ENCODE peak calls at places on chromosomes 4 and X, in four cellular contexts. R is HepG2, Y is GM12878, U is K562. G is an unnamed sample.

GRCh38 chrX:133390647-133391046 is 24.6 kb downstream of the GPC4 start:
- DNase-seq in Y (no peak), R (no peak), U (no peak), G (no peak)

GRCh38 chr4:173506780-173507211 is 23.2 kb downstream of the HAND2 start:
- DNase-seq in U (no peak), Y (no peak), R (no peak), G (no peak)

GRCh38 chr4:127997534-127998388 is 32.6 kb downstream of the ABHD18 start:
- DNase-seq in U (no peak), Y (peak), R (no peak), G (peak)

GRCh38 chr4:47837582-47838294 is at the start of gene CORIN:
- DNase-seq in R (no peak), U (no peak), Y (no peak), G (no peak)

GRCh38 chr4:10160280-10160856 is 43.8 kb upstream of the WDR1 start:
- DNase-seq in Y (no peak), U (peak), R (peak), G (peak)

GRCh38 chr4:188297873-188298272 is 158.6 kb downstream of the TRIML1 start:
- DNase-seq in R (no peak), U (no peak), Y (no peak), G (no peak)

GRCh38 chr4:54800831-54801530 is 143.2 kb downstream of the KIT start:
- DNase-seq in U (no peak), Y (no peak), R (no peak), G (no peak)

GRCh38 chr4:126097155-126097554 is 782.4 kb downstream of the FAT4 start:
- DNase-seq in U (no peak), R (no peak), Y (no peak), G (no peak)

GRCh38 chrX:72019487-72019886 is 108.8 kb downstream of the NHSL2 start:
- DNase-seq in R (no peak), Y (no peak), U (no peak), G (no peak)

GRCh38 chr4:71415491-71415890 is 76.7 kb downstream of the SLC4A4 start:
- DNase-seq in R (no peak), U (no peak), Y (no peak), G (no peak)

GRCh38 chr4:118756958-118757357 is 71.8 kb downstream of the METTL14 start:
- DNase-seq in U (no peak), R (no peak), Y (no peak), G (no peak)

GRCh38 chr4:1244081-1244977 is 4.6 kb downstream of the CTBP1 start:
- DNase-seq in Y (no peak), R (no peak), U (peak), G (no peak)

GRCh38 chr4:13980317-13980716 is 352.8 kb upstream of the BOD1L1 start:
- DNase-seq in R (no peak), U (no peak), Y (no peak), G (no peak)

GRCh38 chr4:133186210-133186609 is 37.1 kb downstream of the PCDH10 start:
- DNase-seq in Y (no peak), R (no peak), U (no peak), G (no peak)

GRCh38 chr4:15451866-15452765 is 17.6 kb upstream of the CC2D2A start:
- DNase-seq in R (no peak), Y (no peak), U (no peak), G (peak)

GRCh38 chr4:140353836-140354235 is 19.6 kb upstream of the SCOC start:
- DNase-seq in R (no peak), U (no peak), Y (no peak), G (no peak)

GRCh38 chr4:25376754-25377571 is at the start of gene ANAPC4:
- DNase-seq in Y (peak), U (peak), R (peak), G (peak)

GRCh38 chrX:32408389-32408788 is 803.0 kb downstream of the DMD start:
- DNase-seq in Y (no peak), U (no peak), R (no peak), G (no peak)

GRCh38 chrX:152573866-152574265 is 63.8 kb upstream of the GABRQ start:
- DNase-seq in R (no peak), Y (no peak), U (no peak), G (no peak)

DNA sequence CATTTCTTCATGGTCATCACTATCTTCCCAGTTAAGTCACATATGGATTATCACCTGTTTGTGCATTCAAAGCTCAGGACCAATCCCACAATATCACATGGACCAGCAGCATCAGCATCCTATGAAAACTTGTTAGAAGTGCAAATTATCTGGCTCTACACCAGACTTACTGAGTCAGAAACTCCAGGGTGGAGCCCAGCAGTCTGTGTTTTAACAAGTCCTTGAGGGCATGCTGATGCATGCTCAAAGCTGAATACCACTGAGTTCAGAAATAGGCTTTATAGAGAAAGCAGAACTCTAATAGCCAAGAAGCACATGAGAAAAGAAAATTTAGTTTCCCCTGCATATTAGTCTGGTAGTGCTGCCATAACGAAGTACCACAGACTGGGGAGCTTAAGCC is 62.4 kb upstream of the GABRQ start:
- DNase-seq in U (no peak), Y (no peak), R (no peak), G (no peak)
- TF ChIP-seq CHD4 in U (no peak), Y (no peak), R (no peak), G (no peak)

DNA sequence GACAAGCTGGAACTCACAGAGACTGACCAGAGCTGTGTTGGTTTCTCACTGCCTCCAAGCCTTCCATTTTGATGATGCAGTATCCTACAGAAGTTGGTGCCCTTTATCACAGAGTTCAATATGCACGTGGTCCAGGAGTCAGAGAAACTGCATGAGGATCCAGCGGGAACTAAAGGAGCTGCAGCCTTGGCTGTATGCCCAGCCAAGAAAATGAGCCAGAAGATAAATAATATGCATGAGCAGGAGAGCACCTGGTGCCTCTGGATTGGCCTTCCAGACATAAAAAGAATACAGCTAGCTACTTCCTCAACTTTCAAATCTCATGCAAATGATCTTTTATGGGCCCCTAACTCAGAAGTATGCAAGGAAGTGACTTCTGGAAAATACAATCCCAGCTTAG is 44.3 kb upstream of the DCLK2 start:
- DNase-seq in U (no peak), R (no peak), Y (no peak), G (no peak)
- TF ChIP-seq CHD4 in U (no peak), R (no peak), Y (no peak), G (no peak)

DNA sequence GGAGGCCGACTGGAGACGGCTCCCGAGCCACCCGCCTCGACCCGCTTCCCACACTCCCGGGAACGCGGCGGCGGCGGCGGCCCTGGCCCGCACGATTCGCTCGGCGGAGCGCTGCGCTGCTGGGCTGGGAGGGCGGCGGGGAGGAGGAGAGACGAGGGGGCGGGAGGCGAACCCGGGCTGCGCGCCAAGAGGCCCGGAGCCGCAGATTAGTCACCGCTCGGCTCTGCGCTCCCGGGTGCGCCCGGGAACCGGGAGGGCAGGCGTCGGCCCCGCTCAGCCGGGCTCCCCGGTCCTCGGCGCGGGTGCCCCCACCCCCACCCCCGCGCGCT is 11.2 kb upstream of the BCOR start:
- DNase-seq in Y (no peak), U (peak), R (no peak), G (peak)
- TF ChIP-seq CHD4 in Y (no peak), U (no peak), R (no peak), G (no peak)

DNA sequence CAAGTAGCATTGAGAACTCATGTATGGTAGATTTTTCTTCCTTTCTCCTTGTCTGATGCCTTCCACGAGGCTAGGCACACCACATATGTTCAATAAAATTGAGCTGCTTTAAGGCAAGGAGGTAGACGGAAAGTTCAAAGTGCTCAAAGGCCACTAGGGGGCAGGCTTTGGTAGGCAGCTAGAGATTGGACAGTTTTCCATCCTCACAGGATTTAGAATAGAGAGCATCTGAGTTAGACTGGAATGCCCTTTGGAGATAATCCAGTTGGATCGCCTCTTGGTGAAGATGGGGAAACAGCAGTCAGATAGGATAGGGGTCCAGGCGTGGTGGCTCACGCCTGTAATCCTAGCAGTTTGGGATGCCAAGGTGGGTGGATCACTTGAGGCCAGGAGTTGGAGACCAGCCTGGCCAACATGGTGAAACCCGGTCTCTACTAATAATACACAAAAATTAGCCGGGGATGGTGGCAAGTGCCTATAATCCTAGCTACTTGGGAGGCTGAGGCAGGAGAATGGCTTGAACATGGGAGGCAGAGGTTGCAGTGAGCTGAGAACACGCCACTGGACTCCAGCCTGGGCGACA is 30.4 kb downstream of the ELF4 start:
- DNase-seq in U (peak), Y (no peak), R (peak), G (peak)
- TF ChIP-seq CHD4 in U (no peak), Y (no peak), R (no peak), G (no peak)

DNA sequence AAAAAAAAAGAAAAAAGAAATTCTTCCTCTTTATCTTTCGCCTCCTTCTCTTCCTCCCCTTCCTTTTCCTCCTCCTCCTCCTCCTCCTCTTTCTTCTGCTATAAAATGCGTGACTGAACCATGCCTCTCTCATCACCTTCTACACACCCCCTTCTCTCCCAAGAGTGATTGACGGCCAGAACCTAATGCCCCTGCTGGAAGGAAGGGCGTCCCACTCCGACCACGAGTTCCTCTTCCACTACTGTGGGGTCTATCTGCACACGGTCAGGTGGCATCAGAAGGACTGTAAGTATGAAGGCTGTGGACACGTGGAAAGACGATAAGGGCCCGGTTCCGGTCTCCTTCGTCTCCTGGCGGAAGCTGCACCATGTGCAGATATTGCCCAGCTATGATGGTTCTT is 12.2 kb upstream of the ARSF start:
- DNase-seq in U (no peak), Y (no peak), R (no peak), G (no peak)
- TF ChIP-seq CHD4 in U (no peak), Y (no peak), R (no peak), G (no peak)